ENCODE peak calls at places on chromosomes 4 and X, in seven cellular contexts. A is aorta, R is H9, J is A549, D is trophoblast cell, V is kidney, K is adipocyte. U is an unnamed sample.

GRCh38 chr4:37928896-37929537 is 31.2 kb upstream of the PTTG2 start:
- DNase-seq in A (no peak), R (no peak), J (no peak), D (no peak), V (no peak), K (no peak), U (no peak)

GRCh38 chr4:80918004-80918403 is 112.5 kb upstream of the BMP3 start:
- DNase-seq in A (no peak), R (no peak), J (no peak), D (peak; percentile 3), V (no peak), K (peak; percentile 75), U (no peak)

GRCh38 chrX:3175659-3176438 is 134.6 kb downstream of the ARSF start:
- DNase-seq in A (no peak), R (no peak), J (no peak), D (no peak), V (no peak), K (peak; percentile 62), U (peak; percentile 29)

GRCh38 chr4:89158884-89159503 is 47.7 kb downstream of the TIGD2 start:
- DNase-seq in A (no peak), R (no peak), J (peak; percentile 25), D (peak; percentile 25), V (no peak), K (peak; percentile 85), U (peak; percentile 41)

GRCh38 chrX:153381684-153382532 is 19.2 kb downstream of the PNMA6E start:
- DNase-seq in A (no peak), R (peak; percentile 31), J (peak; percentile 19), D (no peak), V (no peak), K (peak; percentile 86), U (peak; percentile 37)

GRCh38 chrX:38312436-38312835 is 14.9 kb downstream of the RPGR start:
- DNase-seq in A (no peak), R (no peak), J (no peak), D (no peak), V (no peak), K (peak; percentile 6), U (no peak)

GRCh38 chr4:100649478-100649877 is 131.7 kb upstream of the EMCN start:
- DNase-seq in A (no peak), R (no peak), J (no peak), D (no peak), V (no peak), K (no peak), U (no peak)

GRCh38 chrX:48826135-48826875 is at the start of gene ERAS:
- DNase-seq in A (no peak), R (no peak), J (no peak), D (no peak), V (no peak), K (no peak), U (no peak)

GRCh38 chr4:169492436-169493163 is 119.8 kb downstream of the NEK1 start:
- DNase-seq in A (no peak), R (peak; percentile 47), J (peak; percentile 25), D (peak; percentile 15), V (no peak), K (peak; percentile 71), U (no peak)

GRCh38 chr4:55023030-55023429 is 102.4 kb downstream of the KDR start:
- DNase-seq in A (no peak), R (no peak), J (no peak), D (no peak), V (no peak), K (no peak), U (no peak)

GRCh38 chr4:82745173-82745842 is 53.3 kb downstream of the SCD5 start:
- DNase-seq in A (no peak), R (no peak), J (no peak), D (peak; percentile 96), V (no peak), K (peak; percentile 82), U (no peak)

GRCh38 chr4:54277691-54278090 is 48.6 kb downstream of the PDGFRA start:
- DNase-seq in A (no peak), R (no peak), J (no peak), D (no peak), V (no peak), K (peak; percentile 49), U (no peak)

GRCh38 chr4:153471691-153472080 is 5.5 kb downstream of the TMEM131L start:
- DNase-seq in A (no peak), R (no peak), J (no peak), D (no peak), V (no peak), K (no peak), U (no peak)

GRCh38 chr4:2041234-2042130 is 17.6 kb upstream of the NAT8L start:
- DNase-seq in A (peak; percentile 92), R (peak; percentile 92), J (peak; percentile 81), D (peak; percentile 27), V (peak; percentile 92), K (peak; percentile 93), U (peak; percentile 86)

GRCh38 chr4:126603210-126603609 is 1029.5 kb upstream of the INTU start:
- DNase-seq in A (no peak), R (no peak), J (no peak), D (no peak), V (no peak), K (no peak), U (no peak)
- H3K4me1 ChIP-seq in A (no peaks in the 10 kb centered on the region), R (no peaks in the 10 kb centered on the region), J (no peaks in the 10 kb centered on the region), D (no peaks in the 10 kb centered on the region), V (no peaks in the 10 kb centered on the region), K (no peaks in the 10 kb centered on the region), U (no peaks in the 10 kb centered on the region)

GRCh38 chr4:73730292-73730691 is 10.1 kb upstream of the CXCL8 start:
- DNase-seq in A (no peak), R (no peak), J (no peak), D (no peak), V (no peak), K (no peak), U (no peak)

GRCh38 chr4:73731968-73732610 is 8.3 kb upstream of the CXCL8 start:
- DNase-seq in A (no peak), R (no peak), J (no peak), D (no peak), V (no peak), K (no peak), U (no peak)

GRCh38 chr4:73729534-73730165 is 10.7 kb upstream of the CXCL8 start:
- DNase-seq in A (peak; percentile 77), R (peak; percentile 71), J (peak; percentile 43), D (peak; percentile 51), V (peak; percentile 57), K (peak; percentile 92), U (peak; percentile 63)

GRCh38 chr4:73732759-73733431 is 7.5 kb upstream of the CXCL8 start:
- DNase-seq in A (no peak), R (no peak), J (no peak), D (no peak), V (no peak), K (no peak), U (no peak)

GRCh38 chr4:73730854-73731253 is 9.5 kb upstream of the CXCL8 start:
- DNase-seq in A (no peak), R (no peak), J (no peak), D (no peak), V (no peak), K (no peak), U (no peak)
- H3K4me1 ChIP-seq in A (no peaks in the 10 kb centered on the region), R (peaks cover 2% of the 10 kb centered on the region), J (peaks cover 50% of the 10 kb centered on the region), D (peaks cover 9% of the 10 kb centered on the region), V (no peaks in the 10 kb centered on the region), K (peaks cover 56% of the 10 kb centered on the region), U (no peaks in the 10 kb centered on the region)

DNA sequence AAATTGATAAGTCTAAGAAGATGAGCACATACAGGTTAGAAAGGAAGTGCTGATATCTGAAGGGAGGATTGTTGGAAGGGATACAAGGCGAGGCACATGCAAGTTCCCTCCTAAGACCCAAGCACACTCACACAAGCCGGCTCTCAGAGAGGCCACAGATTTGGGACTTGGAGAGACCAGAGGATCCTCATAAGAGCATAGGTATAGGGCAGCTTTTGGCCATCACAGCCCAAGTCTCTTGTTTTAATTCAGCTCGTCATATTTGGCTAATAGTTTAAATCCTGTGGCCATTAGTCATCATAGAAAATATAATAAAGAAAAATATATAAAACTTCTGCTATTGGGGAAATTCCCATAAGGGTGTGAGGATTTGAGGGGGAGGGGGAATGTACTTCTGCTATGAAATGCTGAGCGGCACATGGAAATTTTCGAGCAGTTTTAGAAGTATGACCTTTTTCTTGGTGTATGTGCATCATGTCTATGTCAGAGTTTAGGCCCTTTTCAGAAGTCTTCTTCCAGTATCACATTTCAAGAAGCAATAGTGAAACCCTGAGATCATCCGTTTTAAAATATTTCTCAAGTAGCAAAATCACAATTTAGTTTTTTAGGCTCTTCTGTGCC is 97.7 kb downstream of the NFKB1 start:
- DNase-seq in A (no peak), R (no peak), J (no peak), D (no peak), V (no peak), K (peak; percentile 44), U (no peak)
- H3K4me1 ChIP-seq in A (no peaks in the 10 kb centered on the region), R (no peaks in the 10 kb centered on the region), J (peaks cover 9% of the 10 kb centered on the region), D (no peaks in the 10 kb centered on the region), V (no peaks in the 10 kb centered on the region), K (no peaks in the 10 kb centered on the region), U (no peaks in the 10 kb centered on the region)

GRCh38 chr4:85613901-85614300 is 139.0 kb downstream of the ARHGAP24 start:
- DNase-seq in A (no peak), R (no peak), J (no peak), D (no peak), V (no peak), K (no peak), U (no peak)

GRCh38 chr4:85611661-85612060 is 136.7 kb downstream of the ARHGAP24 start:
- DNase-seq in A (no peak), R (no peak), J (no peak), D (no peak), V (no peak), K (no peak), U (no peak)

GRCh38 chr4:85606505-85606904 is 131.6 kb downstream of the ARHGAP24 start:
- DNase-seq in A (no peak), R (no peak), J (no peak), D (no peak), V (no peak), K (no peak), U (no peak)

GRCh38 chr4:85607624-85608023 is 132.7 kb downstream of the ARHGAP24 start:
- DNase-seq in A (no peak), R (no peak), J (no peak), D (no peak), V (no peak), K (no peak), U (no peak)

GRCh38 chr4:85610450-85610849 is 135.5 kb downstream of the ARHGAP24 start:
- DNase-seq in A (no peak), R (no peak), J (no peak), D (no peak), V (no peak), K (no peak), U (no peak)
- H3K4me1 ChIP-seq in A (no peaks in the 10 kb centered on the region), R (no peaks in the 10 kb centered on the region), J (no peaks in the 10 kb centered on the region), D (no peaks in the 10 kb centered on the region), V (no peaks in the 10 kb centered on the region), K (no peaks in the 10 kb centered on the region), U (no peaks in the 10 kb centered on the region)

GRCh38 chr4:6294705-6295421 is 25.2 kb downstream of the WFS1 start:
- DNase-seq in A (no peak), R (no peak), J (no peak), D (no peak), V (no peak), K (no peak), U (no peak)

GRCh38 chr4:6291784-6292297 is 22.2 kb downstream of the WFS1 start:
- DNase-seq in A (no peak), R (no peak), J (no peak), D (no peak), V (no peak), K (no peak), U (no peak)

GRCh38 chr4:6293097-6293445 is 23.4 kb downstream of the WFS1 start:
- DNase-seq in A (no peak), R (no peak), J (no peak), D (no peak), V (no peak), K (no peak), U (no peak)

GRCh38 chr4:6292376-6293096 is 22.9 kb downstream of the WFS1 start:
- DNase-seq in A (no peak), R (no peak), J (no peak), D (no peak), V (no peak), K (no peak), U (no peak)

GRCh38 chr4:6293661-6294060 is 24.0 kb downstream of the WFS1 start:
- DNase-seq in A (no peak), R (no peak), J (no peak), D (no peak), V (no peak), K (no peak), U (no peak)
- H3K4me1 ChIP-seq in A (no peaks in the 10 kb centered on the region), R (no peaks in the 10 kb centered on the region), J (no peaks in the 10 kb centered on the region), D (no peaks in the 10 kb centered on the region), V (no peaks in the 10 kb centered on the region), K (no peaks in the 10 kb centered on the region), U (no peaks in the 10 kb centered on the region)

U was measured in Caco-2.